ENCODE peak calls at places on chromosomes 12 and 14, in six cellular contexts. V is HTR-8/SVneo; F is NCI-H2081; T is pancreas; C is stimulated activated CD4-positive, alpha-beta T cell treated with anti-CD3 and anti-CD28 coated beads, Interleukin-2, amount 100 ng/mL, for 48 hours; G is GM03348. U is an unnamed sample.
A peak's percentile ranks its signal among the peaks of the same experiment; 100 is the strongest.

GRCh38 chr12:753401-754237 is 1.2 kb downstream of the WNK1 start:
- DNase-seq in F (peak; percentile 3), V (no peak), G (peak; percentile 15), T (peak; percentile 86), C (peak; percentile 39), U (peak; percentile 35)

GRCh38 chr12:124774462-124775167 is 89.0 kb downstream of the SCARB1 start:
- DNase-seq in T (no peak), C (peak; percentile 73), G (peak; percentile 80), V (no peak), F (no peak), U (no peak)

GRCh38 chr14:74563233-74563585 is 48.8 kb downstream of the LTBP2 start:
- DNase-seq in C (no peak), G (no peak), T (no peak), V (peak; percentile 56), F (no peak), U (no peak)

GRCh38 chr14:30656190-30656632 is 34.1 kb downstream of the SCFD1 start:
- DNase-seq in C (peak; percentile 19), G (peak; percentile 49), V (peak; percentile 58), F (no peak), T (no peak), U (peak; percentile 35)

GRCh38 chr14:68675233-68675577 is 117.7 kb downstream of the ZFP36L1 start:
- DNase-seq in F (no peak), C (no peak), V (no peak), T (no peak), G (no peak), U (no peak)

GRCh38 chr12:110367209-110367864 is 36.2 kb downstream of the ANAPC7 start:
- DNase-seq in G (no peak), T (no peak), C (no peak), F (no peak), V (no peak), U (no peak)

GRCh38 chr12:19003110-19003509 is 126.4 kb upstream of the PLEKHA5 start:
- DNase-seq in F (no peak), C (no peak), T (no peak), G (no peak), V (no peak), U (no peak)

GRCh38 chr12:84822541-84822940 is 90.1 kb downstream of the SLC6A15 start:
- DNase-seq in F (no peak), T (no peak), V (no peak), C (no peak), G (peak; percentile 42), U (no peak)

GRCh38 chr12:101166866-101167265 is 43.2 kb downstream of the SLC5A8 start:
- DNase-seq in T (no peak), C (no peak), V (no peak), F (no peak), G (no peak), U (no peak)

GRCh38 chr12:25242981-25243764 is 7.6 kb downstream of the KRAS start:
- DNase-seq in T (no peak), F (no peak), G (no peak), V (no peak), C (no peak), U (no peak)

GRCh38 chr14:103228076-103228806 is 105.0 kb downstream of the TNFAIP2 start:
- DNase-seq in G (no peak), C (no peak), V (no peak), F (no peak), T (no peak), U (no peak)

GRCh38 chr12:91210144-91210543 is 27.5 kb upstream of the DCN start:
- DNase-seq in G (no peak), C (no peak), V (no peak), T (no peak), F (no peak), U (no peak)

GRCh38 chr12:76688627-76689026 is 75.3 kb upstream of the ZDHHC17 start:
- DNase-seq in T (no peak), C (no peak), G (no peak), F (no peak), V (no peak), U (no peak)

GRCh38 chr12:10716704-10717315 is 6.3 kb downstream of the YBX3 start:
- DNase-seq in G (peak; percentile 86), T (peak; percentile 33), V (peak; percentile 69), F (peak; percentile 2), C (no peak), U (no peak)

GRCh38 chr12:71063087-71063486 is 94.7 kb downstream of the TSPAN8 start:
- DNase-seq in G (no peak), V (no peak), F (no peak), C (no peak), T (no peak), U (no peak)

GRCh38 chr12:47223848-47224213 is 144.1 kb upstream of the AMIGO2 start:
- DNase-seq in V (no peak), F (no peak), T (peak; percentile 58), G (no peak), C (no peak), U (no peak)

GRCh38 chr14:67517083-67517482 is 16.0 kb upstream of the PLEKHH1 start:
- DNase-seq in C (no peak), V (no peak), T (peak; percentile 86), F (no peak), G (peak; percentile 50), U (no peak)

GRCh38 chr12:1927751-1928351 is 9.4 kb upstream of the CACNA2D4 start:
- DNase-seq in G (no peak), T (no peak), V (no peak), C (no peak), F (no peak), U (no peak)

GRCh38 chr12:3122841-3123678 is 45.9 kb downstream of the TSPAN9 start:
- DNase-seq in F (peak; percentile 50), C (no peak), T (peak; percentile 45), V (peak; percentile 65), G (peak; percentile 85), U (no peak)

GRCh38 chr12:58668831-58669230 is 251.5 kb downstream of the LRIG3 start:
- DNase-seq in G (peak; percentile 51), F (no peak), V (peak; percentile 23), C (no peak), T (no peak), U (no peak)

GRCh38 chr14:99579077-99579836 is 24.8 kb downstream of the CCDC85C start:
- DNase-seq in V (no peak), F (no peak), C (no peak), G (peak; percentile 35), T (peak; percentile 95), U (no peak)

GRCh38 chr14:35159742-35160409 is 37.5 kb downstream of the PRORP start:
- DNase-seq in F (no peak), G (peak; percentile 63), V (peak; percentile 65), C (no peak), T (no peak), U (no peak)

GRCh38 chr12:62722971-62723680 is 211.8 kb downstream of the PPM1H start:
- DNase-seq in G (no peak), V (no peak), T (no peak), F (no peak), C (no peak), U (no peak)

GRCh38 chr12:124361074-124361965 is 66.4 kb downstream of the RFLNA start:
- DNase-seq in T (no peak), V (no peak), C (no peak), F (no peak), G (no peak), U (no peak)

GRCh38 chr14:89537911-89538310 is 120.9 kb upstream of the FOXN3 start:
- DNase-seq in C (no peak), T (no peak), G (no peak), V (no peak), F (no peak), U (no peak)

GRCh38 chr12:45051490-45052105 is 699 bp upstream of the DBX2 start:
- DNase-seq in C (no peak), F (no peak), V (no peak), T (no peak), G (no peak), U (no peak)

GRCh38 chr14:100417466-100417865 is 94.3 kb downstream of the SLC25A47 start:
- DNase-seq in C (no peak), F (no peak), T (peak; percentile 81), V (peak; percentile 87), G (peak; percentile 93), U (no peak)

GRCh38 chr14:37970696-37971095 is 237.0 kb upstream of the SSTR1 start:
- DNase-seq in V (no peak), C (no peak), T (no peak), F (no peak), G (no peak), U (no peak)

GRCh38 chr14:68653754-68654153 is 139.1 kb downstream of the ZFP36L1 start:
- DNase-seq in T (no peak), F (no peak), C (no peak), V (no peak), G (no peak), U (no peak)